ENCODE peak calls at places on chromosome 22, in nine cellular contexts. H, F, X, P, N, U, R, A and K are unnamed samples.

GRCh38 chr22:41092847-41093371 is 517 bp downstream of the EP300 start:
- DNase-seq in H (peak; percentile 60), F (peak; percentile 62), X (no peak), P (peak; percentile 44), N (no peak), U (no peak), R (peak; percentile 83), A (peak; percentile 60), K (peak; percentile 65)

GRCh38 chr22:26893711-26894110 is 236.3 kb downstream of the MIAT start:
- DNase-seq in H (no peak), F (no peak), X (no peak), P (no peak), N (no peak), U (no peak), R (peak; percentile 15), A (no peak), K (no peak)

GRCh38 chr22:41966607-41967240 is 2.5 kb upstream of the SEPTIN3 start:
- DNase-seq in H (peak; percentile 61), F (no peak), X (no peak), P (peak; percentile 51), N (peak; percentile 39), U (no peak), R (peak; percentile 88), A (no peak), K (peak; percentile 91)

GRCh38 chr22:38313384-38313955 is 3.8 kb downstream of the CSNK1E start:
- DNase-seq in H (peak; percentile 83), F (peak; percentile 62), X (peak; percentile 89), P (no peak), N (peak; percentile 67), U (no peak), R (no peak), A (peak; percentile 81), K (peak; percentile 84)

GRCh38 chr22:17803871-17804270 is 29.6 kb upstream of the BID start:
- DNase-seq in H (no peak), F (no peak), X (no peak), P (no peak), N (no peak), U (no peak), R (no peak), A (no peak), K (no peak)

GRCh38 chr22:33397381-33397907 is 339.3 kb upstream of the SYN3 start:
- DNase-seq in H (no peak), F (no peak), X (no peak), P (no peak), N (no peak), U (no peak), R (no peak), A (no peak), K (peak; percentile 4)

GRCh38 chr22:29716814-29717213 is 3.0 kb upstream of the CABP7 start:
- DNase-seq in H (peak; percentile 63), F (peak; percentile 67), X (no peak), P (peak; percentile 70), N (peak; percentile 33), U (no peak), R (peak; percentile 81), A (no peak), K (peak; percentile 85)

GRCh38 chr22:37018815-37019308 is 385 bp downstream of the TST start:
- DNase-seq in H (peak; percentile 77), F (peak; percentile 76), X (peak; percentile 86), P (peak; percentile 38), N (peak; percentile 75), U (no peak), R (no peak), A (peak; percentile 88), K (peak; percentile 79)

GRCh38 chr22:37896181-37896592 is 9.9 kb upstream of the MICALL1 start:
- DNase-seq in H (no peak), F (no peak), X (no peak), P (no peak), N (no peak), U (peak; percentile 23), R (no peak), A (no peak), K (no peak)

GRCh38 chr22:27578937-27579617 is 222.5 kb downstream of the MN1 start:
- DNase-seq in H (no peak), F (no peak), X (no peak), P (no peak), N (no peak), U (no peak), R (no peak), A (no peak), K (no peak)

GRCh38 chr22:50640857-50641647 is 13.1 kb upstream of the ARSA start:
- DNase-seq in H (no peak), F (no peak), X (no peak), P (no peak), N (no peak), U (no peak), R (no peak), A (no peak), K (no peak)

GRCh38 chr22:33958741-33959140 is 38.5 kb upstream of the LARGE1 start:
- DNase-seq in H (no peak), F (no peak), X (no peak), P (no peak), N (no peak), U (no peak), R (peak; percentile 62), A (no peak), K (no peak)

GRCh38 chr22:29346659-29347058 is 31.2 kb upstream of the RASL10A start:
- DNase-seq in H (peak; percentile 43), F (no peak), X (no peak), P (no peak), N (no peak), U (no peak), R (no peak), A (no peak), K (no peak)

DNA sequence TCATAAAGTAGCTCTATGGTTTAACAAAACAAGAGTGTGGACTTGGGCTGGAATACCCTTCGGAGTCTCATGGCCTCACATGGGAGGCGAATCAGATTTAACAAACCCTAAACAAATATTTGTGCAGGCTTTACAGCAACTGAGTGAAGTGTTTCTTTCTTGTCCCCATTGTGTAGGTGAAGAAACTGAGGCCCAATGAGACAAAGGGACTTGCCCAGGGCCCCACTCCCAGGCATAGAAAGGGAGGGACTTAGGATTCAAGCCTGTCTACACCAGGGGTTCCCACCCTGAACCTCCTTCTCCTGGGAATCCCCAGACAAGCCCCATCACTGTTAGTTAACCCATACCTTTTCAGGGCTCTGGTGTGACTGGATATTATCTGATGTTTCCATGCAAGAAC is 55.1 kb upstream of the CRYBB3 start:
- DNase-seq in H (no peak), F (no peak), X (no peak), P (no peak), N (no peak), U (no peak), R (no peak), A (no peak), K (no peak)
- H3K4me1 ChIP-seq in H (no peaks in the 10 kb centered on the region), F (peaks cover 40% of the 10 kb centered on the region), X (peaks cover 11% of the 10 kb centered on the region), P (peaks cover 4% of the 10 kb centered on the region), N (no peaks in the 10 kb centered on the region), U (no peaks in the 10 kb centered on the region), R (no peaks in the 10 kb centered on the region), A (peaks cover 17% of the 10 kb centered on the region), K (no peaks in the 10 kb centered on the region)

DNA sequence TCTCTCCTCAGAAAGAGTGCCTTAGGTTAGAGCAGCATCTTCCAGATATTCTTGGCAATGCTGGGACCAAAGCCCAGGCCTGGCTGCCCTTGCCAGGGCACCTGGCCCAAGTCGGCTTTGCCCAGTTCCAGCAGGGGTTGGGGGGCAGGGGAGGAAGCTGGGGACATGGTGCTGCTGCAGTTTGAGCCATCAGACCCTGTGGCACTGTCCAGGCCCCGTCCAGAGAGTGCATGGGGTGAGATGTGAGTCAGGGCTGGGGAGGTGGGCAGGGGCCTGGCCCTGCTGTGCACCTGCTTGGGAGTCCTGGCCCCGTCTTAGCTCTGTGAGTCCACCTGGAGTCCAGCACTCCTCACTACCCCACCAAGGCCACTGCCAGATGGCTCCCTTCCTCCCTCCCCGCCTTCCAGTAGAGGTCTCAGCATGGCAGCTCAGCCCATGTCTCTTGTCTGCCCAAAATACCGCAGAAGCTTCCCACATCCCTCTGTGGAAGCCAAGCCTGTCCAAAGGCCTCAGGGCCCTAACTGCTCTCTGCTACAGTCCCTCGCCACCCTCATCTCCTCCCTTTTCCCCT is 16.6 kb downstream of the DERL3 start:
- DNase-seq in H (peak; percentile 33), F (peak; percentile 26), X (peak; percentile 52), P (no peak), N (no peak), U (no peak), R (no peak), A (peak; percentile 40), K (no peak)
- H3K36me3 ChIP-seq in H (no peaks in the 10 kb centered on the region), F (peaks cover 100% of the 10 kb centered on the region), X (peaks cover 49% of the 10 kb centered on the region), P (peaks cover 69% of the 10 kb centered on the region), N (peaks cover 99% of the 10 kb centered on the region), U (peaks cover 72% of the 10 kb centered on the region), R (peaks cover 53% of the 10 kb centered on the region), A (peaks cover 7% of the 10 kb centered on the region), K (peaks cover 85% of the 10 kb centered on the region)

GRCh38 chr22:46001426-46002106 is 24.6 kb upstream of the WNT7B start:
- DNase-seq in H (no peak), F (peak; percentile 41), X (peak; percentile 85), P (no peak), N (no peak), U (no peak), R (no peak), A (peak; percentile 33), K (no peak)

GRCh38 chr22:46004105-46004866 is 27.3 kb upstream of the WNT7B start:
- DNase-seq in H (no peak), F (peak; percentile 48), X (peak; percentile 76), P (no peak), N (no peak), U (no peak), R (no peak), A (peak; percentile 49), K (no peak)

GRCh38 chr22:46003271-46004091 is 26.5 kb upstream of the WNT7B start:
- DNase-seq in H (no peak), F (peak; percentile 42), X (peak; percentile 82), P (no peak), N (no peak), U (no peak), R (no peak), A (peak; percentile 48), K (no peak)

GRCh38 chr22:46001046-46001425 is 24.1 kb upstream of the WNT7B start:
- DNase-seq in H (no peak), F (peak; percentile 44), X (peak; percentile 59), P (no peak), N (no peak), U (no peak), R (peak; percentile 65), A (peak; percentile 33), K (peak; percentile 22)

DNA sequence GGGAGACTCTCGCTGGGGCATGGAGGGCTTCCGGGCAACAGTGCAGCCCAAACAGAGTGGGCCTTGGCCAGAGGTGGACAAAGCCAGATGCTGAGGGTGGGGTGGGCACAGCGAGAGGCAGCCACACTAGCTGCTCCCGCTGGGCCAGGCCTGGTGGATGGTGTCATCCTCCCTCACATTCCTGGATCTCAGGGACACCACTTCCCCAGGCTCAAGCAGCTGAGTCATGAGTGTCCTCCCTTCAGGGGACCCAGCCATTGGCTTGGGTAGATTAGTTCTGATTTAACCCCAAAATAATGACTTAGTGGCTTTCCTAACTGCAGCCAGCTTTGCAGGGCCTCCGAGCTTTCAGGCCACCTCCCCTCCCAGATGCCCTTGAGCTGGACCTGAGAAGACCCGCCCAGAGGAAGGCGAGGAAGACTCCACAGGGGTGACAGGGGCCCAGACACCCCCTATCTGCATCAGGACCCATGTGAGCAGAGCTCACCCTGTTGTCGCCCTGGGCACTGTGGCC is 25.9 kb upstream of the WNT7B start:
- DNase-seq in H (no peak), F (peak; percentile 45), X (peak; percentile 81), P (no peak), N (no peak), U (no peak), R (no peak), A (peak; percentile 52), K (peak; percentile 73)
- H3K4me1 ChIP-seq in H (no peaks in the 10 kb centered on the region), F (peaks cover 70% of the 10 kb centered on the region), X (peaks cover 38% of the 10 kb centered on the region), P (peaks cover 46% of the 10 kb centered on the region), N (peaks cover 10% of the 10 kb centered on the region), U (peaks cover under 1% of the 10 kb centered on the region), R (peaks cover 16% of the 10 kb centered on the region), A (peaks cover 11% of the 10 kb centered on the region), K (peaks cover 40% of the 10 kb centered on the region)

GRCh38 chr22:19607198-19608113 is 83.2 kb upstream of the CLDN5 start:
- DNase-seq in H (no peak), F (no peak), X (no peak), P (no peak), N (no peak), U (no peak), R (no peak), A (no peak), K (no peak)
- H3K36me3 ChIP-seq in H (no peaks in the 10 kb centered on the region), F (no peaks in the 10 kb centered on the region), X (no peaks in the 10 kb centered on the region), P (no peaks in the 10 kb centered on the region), N (no peaks in the 10 kb centered on the region), U (no peaks in the 10 kb centered on the region), R (no peaks in the 10 kb centered on the region), A (no peaks in the 10 kb centered on the region), K (no peaks in the 10 kb centered on the region)